ENCODE peak calls at places on chromosomes 2 and 18, in four cellular contexts. B is CD4-positive, alpha-beta T cell; C is glutamatergic neuron; T is GM13976. K is an unnamed sample.

GRCh38 chr2:8219631-8220393 is 462.0 kb upstream of the ID2 start:
- DNase-seq in C (no peak), T (no peak), B (no peak), K (no peak)

GRCh38 chr2:10058251-10059015 is 15.1 kb downstream of the KLF11 start:
- DNase-seq in C (no peak), B (no peak), T (no peak), K (no peak)

GRCh38 chr2:7888876-7889275 is 793.0 kb upstream of the ID2 start:
- DNase-seq in B (no peak), T (no peak), C (no peak), K (no peak)

GRCh38 chr2:195051401-195051800 is 605.6 kb upstream of the SLC39A10 start:
- DNase-seq in T (no peak), B (no peak), C (no peak), K (no peak)

GRCh38 chr2:206855585-206856433 is 83.5 kb upstream of the CPO start:
- DNase-seq in B (no peak), C (no peak), T (no peak), K (no peak)

GRCh38 chr2:237692601-237693079 is 65.3 kb downstream of the LRRFIP1 start:
- DNase-seq in B (no peak), T (no peak), C (peak), K (peak)

GRCh38 chr2:218780851-218781690 is 876 bp upstream of the CYP27A1 start:
- DNase-seq in C (no peak), T (no peak), B (no peak), K (no peak)

GRCh38 chr2:168136392-168136977 is 110.9 kb downstream of the STK39 start:
- DNase-seq in B (no peak), C (no peak), T (peak), K (no peak)

GRCh38 chr2:8605350-8606065 is 76.3 kb upstream of the ID2 start:
- DNase-seq in C (no peak), T (no peak), B (no peak), K (no peak)

GRCh38 chr2:169362346-169363026 is at the start of gene LRP2:
- DNase-seq in T (peak), B (no peak), C (peak), K (no peak)

GRCh38 chr2:101330253-101330921 is 21.9 kb upstream of the RNF149 start:
- DNase-seq in T (no peak), B (peak), C (no peak), K (no peak)

GRCh38 chr2:137348301-137348700 is 583.0 kb downstream of the THSD7B start:
- DNase-seq in C (no peak), B (no peak), T (no peak), K (no peak)

GRCh38 chr2:28779020-28779419 is 27.4 kb downstream of the PPP1CB start:
- DNase-seq in B (no peak), T (no peak), C (no peak), K (no peak)

GRCh38 chr2:74227646-74228045 is 29.2 kb downstream of the MTHFD2 start:
- DNase-seq in C (no peak), T (no peak), B (no peak), K (no peak)

GRCh38 chr2:128325665-128326181 is 7.1 kb upstream of the HS6ST1 start:
- DNase-seq in T (no peak), B (no peak), C (no peak), K (no peak)

GRCh38 chr18:12911025-12911927 is 27.2 kb upstream of the PTPN2 start:
- DNase-seq in C (peak), B (peak), T (peak), K (no peak)

GRCh38 chr2:162146906-162147305 is 5.1 kb downstream of the GCG start:
- DNase-seq in T (no peak), C (no peak), B (no peak), K (no peak)

GRCh38 chr2:241009601-241010530 is 11.4 kb downstream of the SNED1 start:
- DNase-seq in C (peak), T (peak), B (peak), K (no peak)

GRCh38 chr18:40810371-40810770 is 1144.7 kb upstream of the PIK3C3 start:
- DNase-seq in T (no peak), C (no peak), B (no peak), K (no peak)

GRCh38 chr2:134919360-134920210 is 963 bp downstream of the CCNT2 start:
- DNase-seq in B (no peak), T (peak), C (no peak), K (no peak)

GRCh38 chr2:134912406-134912805 is 6.2 kb upstream of the CCNT2 start:
- DNase-seq in C (no peak), T (no peak), B (no peak), K (no peak)

GRCh38 chr2:134918518-134919359 is at the start of gene CCNT2:
- DNase-seq in C (peak), B (peak), T (peak), K (peak)

GRCh38 chr2:134917219-134917957 is 1.2 kb upstream of the CCNT2 start:
- DNase-seq in C (no peak), B (peak), T (no peak), K (no peak)

DNA sequence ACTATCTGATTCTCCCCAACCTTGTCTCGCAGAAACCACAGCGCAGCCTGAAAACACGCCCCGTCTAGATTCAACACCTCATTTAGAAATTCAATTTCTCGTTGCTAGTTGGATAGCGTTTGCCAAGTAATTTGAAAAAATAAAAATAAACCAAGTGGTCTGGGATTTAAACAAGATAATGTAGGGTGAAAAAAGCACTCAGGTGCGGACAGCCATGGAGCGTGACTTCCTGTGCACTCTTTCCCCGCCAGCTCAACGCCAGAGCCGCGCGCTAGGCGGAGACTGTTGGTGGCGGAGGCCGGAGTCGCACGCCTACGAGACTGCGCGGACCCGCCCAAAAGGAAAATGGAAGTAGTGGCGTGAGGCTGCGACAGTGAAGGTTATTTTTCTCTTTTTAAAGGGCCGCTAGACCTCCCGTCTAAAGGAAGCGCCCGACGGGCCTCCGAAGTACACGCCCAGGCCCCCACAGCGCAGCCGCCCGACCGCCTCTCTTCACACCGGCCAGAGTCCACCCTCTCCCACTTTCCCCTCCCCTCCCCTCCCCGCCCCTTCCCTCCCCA is 584 bp upstream of the CCNT2 start:
- DNase-seq in C (peak), B (peak), T (no peak), K (no peak)
- TF ChIP-seq CTCF in C (no peak), B (peak), T (peak), K (no peak)

DNA sequence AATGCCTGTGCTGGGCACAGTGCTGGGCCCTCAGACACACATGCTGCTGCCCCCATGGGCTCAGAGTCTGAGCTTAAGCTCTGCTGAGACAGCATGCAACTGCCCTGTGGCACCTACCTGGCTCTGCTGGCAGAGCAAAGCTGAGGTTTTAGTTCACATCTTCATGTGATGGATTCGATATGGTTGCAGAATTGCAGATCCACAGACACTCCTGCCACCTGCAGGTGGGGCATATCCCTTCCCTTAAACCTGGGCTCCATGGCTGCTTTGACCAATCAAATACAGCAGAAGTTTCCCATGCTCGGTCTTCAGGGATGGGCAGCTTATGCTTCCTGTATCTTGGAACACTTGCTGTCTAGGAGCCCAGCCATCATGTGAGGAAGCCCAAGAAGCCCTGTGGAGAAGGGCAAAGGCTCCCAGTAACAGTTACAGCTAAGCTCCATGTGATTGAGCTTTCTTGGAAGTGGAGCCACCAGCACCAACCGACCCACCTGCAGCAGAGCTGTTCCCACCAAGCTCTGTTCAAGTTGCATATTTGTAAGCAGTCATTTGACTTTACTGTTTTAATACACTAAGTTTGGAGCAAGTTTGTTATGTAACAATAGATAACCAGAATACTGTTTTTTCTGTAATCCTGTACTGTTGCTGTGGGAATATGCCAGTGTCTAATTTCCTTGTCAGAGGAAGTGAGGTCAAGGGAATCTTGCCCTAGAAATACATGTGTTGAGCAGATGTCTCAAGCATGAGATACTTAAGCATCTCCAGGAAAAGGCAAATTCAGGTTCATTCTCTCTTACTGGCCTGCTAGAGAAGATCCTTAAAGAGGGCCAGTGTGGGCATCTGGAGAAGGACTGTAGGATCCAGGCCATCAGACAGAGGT is 79.3 kb downstream of the SH3RF3 start:
- DNase-seq in T (no peak), C (no peak), B (no peak), K (no peak)
- TF ChIP-seq CTCF in T (no peak), C (no peak), B (no peak), K (peak)

DNA sequence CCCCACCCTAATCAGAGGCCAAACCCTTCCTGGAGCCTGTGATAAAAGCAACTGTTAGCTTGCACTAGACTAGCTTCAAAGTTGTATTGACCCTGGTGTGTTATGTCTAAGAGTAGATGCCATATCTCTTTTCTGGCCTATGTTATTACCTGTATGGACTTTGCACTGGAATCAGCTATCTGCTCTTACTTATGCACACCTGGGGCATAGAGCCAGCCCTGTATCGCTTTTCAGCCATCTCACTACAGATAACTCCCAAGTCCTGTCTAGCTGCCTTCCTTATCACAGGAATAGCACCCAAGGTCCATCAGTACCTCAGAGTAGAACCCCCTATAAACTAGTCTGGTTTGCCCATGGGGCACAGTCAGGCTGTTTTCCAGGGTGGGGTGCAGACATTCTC is 58.2 kb downstream of the BCL11A start:
- DNase-seq in T (no peak), C (no peak), B (no peak), K (no peak)
- TF ChIP-seq CTCF in T (no peak), C (no peak), B (no peak), K (no peak)

GRCh38 chr2:69013837-69014796 is 1.1 kb downstream of the ANTXR1 start:
- DNase-seq in B (no peak), T (peak), C (no peak), K (no peak)
- TF ChIP-seq CTCF in B (no peak), T (no peak), C (no peak), K (no peak)

K was measured in BE2C.